ENCODE peak calls at places on chromosome 7, in four cellular contexts. Y, M, X and N are unnamed samples.

GRCh38 chr7:157355784-157356511 is 19.1 kb downstream of the DNAJB6 start:
- DNase-seq in M (no peak), Y (no peak), X (no peak), N (no peak)

GRCh38 chr7:47808321-47808720 is 139.9 kb downstream of the PKD1L1 start:
- DNase-seq in M (no peak), Y (no peak), X (no peak), N (no peak)

GRCh38 chr7:116317907-116318306 is 107.6 kb downstream of the TES start:
- DNase-seq in X (no peak), M (no peak), Y (no peak), N (no peak)

GRCh38 chr7:78279457-78279856 is 480.9 kb downstream of the PHTF2 start:
- DNase-seq in M (no peak), X (no peak), Y (no peak), N (no peak)

GRCh38 chr7:136857573-136857972 is 10.9 kb upstream of the CHRM2 start:
- DNase-seq in Y (no peak), X (no peak), M (no peak), N (no peak)

GRCh38 chr7:40192036-40192435 is 57.2 kb downstream of the SUGCT start:
- DNase-seq in X (no peak), M (no peak), Y (no peak), N (no peak)

GRCh38 chr7:121562274-121562673 is 166.2 kb upstream of the FAM3C start:
- DNase-seq in X (no peak), M (no peak), Y (no peak), N (no peak)

GRCh38 chr7:16278167-16278787 is 143.1 kb downstream of the CRPPA start:
- DNase-seq in X (no peak), Y (no peak), M (no peak), N (no peak)

GRCh38 chr7:141695803-141696289 is 6.1 kb downstream of the DENND11 start:
- DNase-seq in Y (peak), M (no peak), X (peak), N (no peak)

GRCh38 chr7:152108359-152108758 is 82.9 kb downstream of the GALNT11 start:
- DNase-seq in Y (no peak), M (no peak), X (no peak), N (no peak)

GRCh38 chr7:46127805-46128204 is 206.7 kb upstream of the IGFBP3 start:
- DNase-seq in X (no peak), Y (no peak), M (no peak), N (no peak)

GRCh38 chr7:1912472-1913289 is 242.6 kb downstream of the ELFN1 start:
- DNase-seq in Y (no peak), M (no peak), X (no peak), N (no peak)

GRCh38 chr7:115059312-115059711 is 137.4 kb downstream of the MDFIC start:
- DNase-seq in M (no peak), X (no peak), Y (no peak), N (no peak)

GRCh38 chr7:128387663-128388485 is 21.9 kb downstream of the IMPDH1 start:
- DNase-seq in M (peak), X (peak), Y (peak), N (peak)

GRCh38 chr7:11343818-11344413 is 370.2 kb downstream of the PHF14 start:
- DNase-seq in M (no peak), X (peak), Y (no peak), N (no peak)

GRCh38 chr7:8125680-8126444 is 136.1 kb downstream of the ICA1 start:
- DNase-seq in X (no peak), M (peak), Y (no peak), N (peak)